ENCODE peak calls at places on chromosomes 13 and 19, in ten cellular contexts. X, A, Y, I, R, C, B, U, F and P are unnamed samples.

GRCh38 chr13:35699181-35699580 is 222.7 kb upstream of the MAB21L1 start:
- DNase-seq in X (peak), C (no peak), A (no peak), R (no peak), I (no peak), F (peak), U (peak), Y (no peak), B (no peak), P (no peak)

GRCh38 chr13:113812140-113813036 is 51.5 kb downstream of the GAS6 start:
- DNase-seq in X (no peak), C (no peak), U (peak), I (no peak), R (no peak), A (no peak), Y (no peak), B (no peak), F (no peak), P (no peak)

GRCh38 chr13:20616059-20616797 is 49.3 kb downstream of the IFT88 start:
- DNase-seq in F (peak), I (no peak), C (no peak), Y (no peak), X (peak), B (no peak), R (no peak), A (peak), U (peak), P (peak)

GRCh38 chr13:49604570-49604969 is 19.2 kb upstream of the RCBTB1 start:
- DNase-seq in X (no peak), F (peak), U (peak), C (no peak), B (no peak), A (no peak), R (no peak), Y (no peak), I (no peak), P (no peak)

GRCh38 chr19:4130635-4131438 is 6.9 kb upstream of the MAP2K2 start:
- DNase-seq in I (no peak), R (no peak), F (peak), C (no peak), Y (no peak), B (peak), U (peak), X (peak), A (peak), P (no peak)

GRCh38 chr13:106098778-106099177 is 436.7 kb downstream of the EFNB2 start:
- DNase-seq in B (no peak), A (no peak), C (no peak), X (no peak), F (no peak), R (no peak), U (no peak), I (no peak), Y (no peak), P (no peak)

GRCh38 chr13:91375119-91375729 is 23.2 kb upstream of the GPC5 start:
- DNase-seq in A (peak), B (no peak), I (no peak), X (peak), Y (no peak), C (no peak), R (no peak), U (no peak), F (peak), P (no peak)

GRCh38 chr13:33392794-33393371 is 107.3 kb upstream of the STARD13 start:
- DNase-seq in C (no peak), B (peak), R (no peak), I (no peak), F (no peak), Y (no peak), U (no peak), A (no peak), X (no peak), P (no peak)

GRCh38 chr19:49862411-49863253 is 4.7 kb downstream of the PNKP start:
- DNase-seq in F (no peak), X (no peak), B (no peak), Y (no peak), R (peak), A (no peak), I (no peak), U (peak), C (no peak), P (no peak)

GRCh38 chr13:21218351-21219043 is 42.0 kb downstream of the MRPL57 start:
- DNase-seq in F (no peak), X (no peak), B (no peak), Y (no peak), R (no peak), C (no peak), I (no peak), A (no peak), U (no peak), P (no peak)

GRCh38 chr13:32330438-32330837 is 15.1 kb downstream of the BRCA2 start:
- DNase-seq in I (no peak), Y (no peak), U (peak), C (no peak), B (no peak), X (peak), A (peak), F (peak), R (no peak), P (peak)

GRCh38 chr13:81917829-81918228 is 1576.9 kb upstream of the SPRY2 start:
- DNase-seq in B (no peak), U (no peak), F (no peak), I (no peak), X (no peak), Y (no peak), C (no peak), A (no peak), R (no peak), P (no peak)

GRCh38 chr19:22144394-22144793 is 52.4 kb downstream of the ZNF676 start:
- DNase-seq in C (no peak), F (peak), Y (no peak), A (peak), B (no peak), I (no peak), R (no peak), U (peak), X (peak), P (no peak)

GRCh38 chr13:20901668-20902437 is 693 bp downstream of the XPO4 start:
- DNase-seq in U (peak), I (no peak), C (no peak), X (peak), A (peak), F (peak), R (peak), Y (no peak), B (peak), P (no peak)

GRCh38 chr13:46844431-46844830 is 47.5 kb upstream of the ESD start:
- DNase-seq in B (no peak), C (no peak), A (peak), U (no peak), R (no peak), F (peak), X (no peak), Y (no peak), I (no peak), P (no peak)

GRCh38 chr19:40411125-40411842 is 1.9 kb downstream of the PRX start:
- DNase-seq in F (no peak), U (no peak), I (no peak), Y (no peak), R (no peak), B (peak), X (no peak), A (no peak), C (no peak), P (no peak)

GRCh38 chr19:6374179-6374709 is 1.5 kb downstream of the PSPN start:
- DNase-seq in A (no peak), R (no peak), U (no peak), F (no peak), Y (no peak), X (no peak), B (no peak), C (no peak), I (no peak), P (no peak)

GRCh38 chr19:10654610-10655456 is 687 bp downstream of the ILF3 start:
- DNase-seq in B (peak), R (peak), A (peak), F (no peak), I (no peak), Y (peak), X (peak), C (peak), U (peak), P (no peak)

GRCh38 chr19:17999685-18000479 is 8.1 kb upstream of the ARRDC2 start:
- DNase-seq in A (no peak), R (no peak), B (no peak), Y (no peak), I (no peak), F (no peak), C (no peak), U (no peak), X (no peak), P (no peak)

GRCh38 chr13:114025432-114026127 is 51.7 kb upstream of the C13orf46 start:
- DNase-seq in R (no peak), B (no peak), F (peak), X (peak), A (peak), I (no peak), Y (peak), U (peak), C (no peak), P (peak)

GRCh38 chr13:94248454-94249233 is 230.8 kb downstream of the DCT start:
- DNase-seq in C (no peak), U (peak), X (peak), R (no peak), A (no peak), B (no peak), I (no peak), F (peak), Y (no peak), P (no peak)

GRCh38 chr13:31049833-31050232 is 111.9 kb downstream of the HSPH1 start:
- DNase-seq in Y (no peak), A (no peak), R (no peak), B (no peak), I (no peak), F (no peak), U (no peak), C (no peak), X (no peak), P (no peak)

GRCh38 chr13:27298849-27299248 is 28.2 kb downstream of the RASL11A start:
- DNase-seq in Y (no peak), A (no peak), X (no peak), F (no peak), I (no peak), U (no peak), B (no peak), R (no peak), C (no peak), P (no peak)

GRCh38 chr13:105665284-105665683 is 870.2 kb downstream of the EFNB2 start:
- DNase-seq in B (no peak), I (no peak), X (no peak), C (no peak), U (peak), R (no peak), Y (no peak), F (peak), A (no peak), P (peak)

GRCh38 chr19:50551713-50552187 is 16.5 kb downstream of the LRRC4B start:
- DNase-seq in X (peak), F (no peak), B (no peak), Y (peak), A (peak), R (no peak), C (no peak), I (no peak), U (peak), P (no peak)

GRCh38 chr13:75178436-75178835 is 303.5 kb downstream of the TBC1D4 start:
- DNase-seq in X (no peak), R (no peak), I (no peak), A (no peak), Y (no peak), C (no peak), B (no peak), F (peak), U (no peak), P (no peak)

GRCh38 chr13:43123856-43124255 is 100.5 kb downstream of the DNAJC15 start:
- DNase-seq in I (no peak), U (no peak), X (no peak), C (no peak), R (no peak), Y (peak), B (no peak), A (no peak), F (no peak), P (no peak)

GRCh38 chr19:54684537-54684936 is 21.8 kb downstream of the LILRB4 start:
- DNase-seq in C (no peak), A (peak), I (no peak), Y (no peak), F (peak), U (no peak), X (peak), R (peak), B (no peak), P (no peak)

GRCh38 chr13:32660227-32660626 is 74.0 kb downstream of the PDS5B start:
- DNase-seq in U (no peak), I (no peak), F (no peak), C (no peak), B (no peak), X (no peak), Y (no peak), A (no peak), R (no peak), P (no peak)

GRCh38 chr13:108326318-108326717 is 56.8 kb downstream of the TNFSF13B start:
- DNase-seq in A (peak), I (no peak), Y (no peak), B (no peak), R (no peak), X (peak), F (peak), C (no peak), U (no peak), P (no peak)

GRCh38 chr19:13995017-13995728 is 10.9 kb downstream of the RFX1 start:
- DNase-seq in I (no peak), X (peak), Y (peak), U (peak), F (no peak), B (no peak), A (no peak), R (no peak), C (no peak), P (peak)

GRCh38 chr19:43318203-43318602 is 35.3 kb upstream of the CD177 start:
- DNase-seq in R (no peak), A (no peak), U (no peak), C (no peak), F (no peak), Y (no peak), I (no peak), B (no peak), X (no peak), P (no peak)